ENCODE peak calls at places on chromosomes 2 and 18, in ten cellular contexts. One of them, this sample, is unnamed.

GRCh38 chr18:75335511-75335910 is 92.0 kb downstream of the SMIM21 start:
- DNase-seq in stimulated activated CD8-positive, alpha-beta memory T cell treated with anti-CD3 and anti-CD28 coated beads, Interleukin-4, amount 100 ng/mL, for 4 hours: no peak
- DNase-seq in occipital lobe: no peak
- DNase-seq in left cardiac atrium: no peak
- DNase-seq in GM20000: no peak
- DNase-seq in HS-27A: no peak
- DNase-seq in dorsolateral prefrontal cortex: no peak
- DNase-seq in BE2C: no peak
- DNase-seq in MCF 10A: no peak
- DNase-seq in tibial artery: no peak
- DNase-seq in this sample: no peak

GRCh38 chr2:129087133-129087813 is 768.6 kb upstream of the HS6ST1 start:
- DNase-seq in stimulated activated CD8-positive, alpha-beta memory T cell treated with anti-CD3 and anti-CD28 coated beads, Interleukin-4, amount 100 ng/mL, for 4 hours: no peak
- DNase-seq in occipital lobe: peak; percentile 4
- DNase-seq in left cardiac atrium: peak; percentile 37
- DNase-seq in GM20000: no peak
- DNase-seq in HS-27A: no peak
- DNase-seq in dorsolateral prefrontal cortex: no peak
- DNase-seq in BE2C: no peak
- DNase-seq in MCF 10A: peak; percentile 90
- DNase-seq in tibial artery: peak; percentile 42
- DNase-seq in this sample: no peak

GRCh38 chr2:120395686-120396518 is 50.0 kb downstream of the INHBB start:
- DNase-seq in stimulated activated CD8-positive, alpha-beta memory T cell treated with anti-CD3 and anti-CD28 coated beads, Interleukin-4, amount 100 ng/mL, for 4 hours: no peak
- DNase-seq in occipital lobe: no peak
- DNase-seq in left cardiac atrium: no peak
- DNase-seq in GM20000: no peak
- DNase-seq in HS-27A: no peak
- DNase-seq in dorsolateral prefrontal cortex: peak; percentile 28
- DNase-seq in BE2C: peak; percentile 68
- DNase-seq in MCF 10A: no peak
- DNase-seq in tibial artery: peak; percentile 16
- DNase-seq in this sample: peak; percentile 48

GRCh38 chr2:200156140-200156858 is 150.2 kb upstream of the SPATS2L start:
- DNase-seq in stimulated activated CD8-positive, alpha-beta memory T cell treated with anti-CD3 and anti-CD28 coated beads, Interleukin-4, amount 100 ng/mL, for 4 hours: no peak
- DNase-seq in occipital lobe: no peak
- DNase-seq in left cardiac atrium: peak; percentile 34
- DNase-seq in GM20000: no peak
- DNase-seq in HS-27A: no peak
- DNase-seq in dorsolateral prefrontal cortex: no peak
- DNase-seq in BE2C: no peak
- DNase-seq in MCF 10A: peak; percentile 92
- DNase-seq in tibial artery: peak; percentile 51
- DNase-seq in this sample: no peak

GRCh38 chr2:234102112-234102511 is 51.6 kb downstream of the SPP2 start:
- DNase-seq in stimulated activated CD8-positive, alpha-beta memory T cell treated with anti-CD3 and anti-CD28 coated beads, Interleukin-4, amount 100 ng/mL, for 4 hours: no peak
- DNase-seq in occipital lobe: no peak
- DNase-seq in left cardiac atrium: no peak
- DNase-seq in GM20000: no peak
- DNase-seq in HS-27A: no peak
- DNase-seq in dorsolateral prefrontal cortex: no peak
- DNase-seq in BE2C: no peak
- DNase-seq in MCF 10A: no peak
- DNase-seq in tibial artery: no peak
- DNase-seq in this sample: peak; percentile 5

GRCh38 chr2:50125230-50125629 is 906.7 kb downstream of the NRXN1 start:
- DNase-seq in stimulated activated CD8-positive, alpha-beta memory T cell treated with anti-CD3 and anti-CD28 coated beads, Interleukin-4, amount 100 ng/mL, for 4 hours: no peak
- DNase-seq in occipital lobe: no peak
- DNase-seq in left cardiac atrium: no peak
- DNase-seq in GM20000: no peak
- DNase-seq in HS-27A: no peak
- DNase-seq in dorsolateral prefrontal cortex: no peak
- DNase-seq in BE2C: no peak
- DNase-seq in MCF 10A: no peak
- DNase-seq in tibial artery: no peak
- DNase-seq in this sample: no peak

GRCh38 chr2:167492486-167492885 is 604.2 kb downstream of the XIRP2 start:
- DNase-seq in stimulated activated CD8-positive, alpha-beta memory T cell treated with anti-CD3 and anti-CD28 coated beads, Interleukin-4, amount 100 ng/mL, for 4 hours: no peak
- DNase-seq in occipital lobe: no peak
- DNase-seq in left cardiac atrium: no peak
- DNase-seq in GM20000: no peak
- DNase-seq in HS-27A: no peak
- DNase-seq in dorsolateral prefrontal cortex: no peak
- DNase-seq in BE2C: no peak
- DNase-seq in MCF 10A: no peak
- DNase-seq in tibial artery: no peak
- DNase-seq in this sample: no peak

GRCh38 chr2:201680743-201681142 is 17.7 kb downstream of the MPP4 start:
- DNase-seq in stimulated activated CD8-positive, alpha-beta memory T cell treated with anti-CD3 and anti-CD28 coated beads, Interleukin-4, amount 100 ng/mL, for 4 hours: no peak
- DNase-seq in occipital lobe: no peak
- DNase-seq in left cardiac atrium: no peak
- DNase-seq in GM20000: peak; percentile 22
- DNase-seq in HS-27A: no peak
- DNase-seq in dorsolateral prefrontal cortex: no peak
- DNase-seq in BE2C: peak; percentile 40
- DNase-seq in MCF 10A: peak; percentile 29
- DNase-seq in tibial artery: no peak
- DNase-seq in this sample: peak; percentile 72

GRCh38 chr2:119732451-119733164 is 27.1 kb upstream of the PTPN4 start:
- DNase-seq in stimulated activated CD8-positive, alpha-beta memory T cell treated with anti-CD3 and anti-CD28 coated beads, Interleukin-4, amount 100 ng/mL, for 4 hours: no peak
- DNase-seq in occipital lobe: no peak
- DNase-seq in left cardiac atrium: no peak
- DNase-seq in GM20000: no peak
- DNase-seq in HS-27A: no peak
- DNase-seq in dorsolateral prefrontal cortex: no peak
- DNase-seq in BE2C: no peak
- DNase-seq in MCF 10A: no peak
- DNase-seq in tibial artery: no peak
- DNase-seq in this sample: no peak

GRCh38 chr2:24449348-24449747 is 41.7 kb upstream of the NCOA1 start:
- DNase-seq in stimulated activated CD8-positive, alpha-beta memory T cell treated with anti-CD3 and anti-CD28 coated beads, Interleukin-4, amount 100 ng/mL, for 4 hours: no peak
- DNase-seq in occipital lobe: no peak
- DNase-seq in left cardiac atrium: no peak
- DNase-seq in GM20000: no peak
- DNase-seq in HS-27A: no peak
- DNase-seq in dorsolateral prefrontal cortex: no peak
- DNase-seq in BE2C: no peak
- DNase-seq in MCF 10A: no peak
- DNase-seq in tibial artery: no peak
- DNase-seq in this sample: no peak

GRCh38 chr2:206983156-206983875 is 44.0 kb downstream of the CPO start:
- DNase-seq in stimulated activated CD8-positive, alpha-beta memory T cell treated with anti-CD3 and anti-CD28 coated beads, Interleukin-4, amount 100 ng/mL, for 4 hours: no peak
- DNase-seq in occipital lobe: no peak
- DNase-seq in left cardiac atrium: no peak
- DNase-seq in GM20000: no peak
- DNase-seq in HS-27A: no peak
- DNase-seq in dorsolateral prefrontal cortex: no peak
- DNase-seq in BE2C: peak; percentile 62
- DNase-seq in MCF 10A: peak; percentile 57
- DNase-seq in tibial artery: no peak
- DNase-seq in this sample: no peak